ENCODE peak calls at places on chromosomes 6 and 20, in four cellular contexts. One of them, this sample, is unnamed.

GRCh38 chr20:44730441-44730840 is 15.2 kb upstream of the KCNK15 start:
- DNase-seq in HT-29: peak
- DNase-seq in T-helper 9 cell: no peak
- DNase-seq in HuH-7: no peak
- DNase-seq in this sample: no peak

GRCh38 chr6:116229287-116229913 is 24.5 kb downstream of the TSPYL4 start:
- DNase-seq in HT-29: no peak
- DNase-seq in T-helper 9 cell: no peak
- DNase-seq in HuH-7: no peak
- DNase-seq in this sample: no peak

GRCh38 chr6:139531148-139531547 is 156.7 kb upstream of the CITED2 start:
- DNase-seq in HuH-7: no peak
- DNase-seq in HT-29: peak
- DNase-seq in T-helper 9 cell: peak
- DNase-seq in this sample: peak

GRCh38 chr20:47561175-47561574 is 59.5 kb downstream of the NCOA3 start:
- DNase-seq in T-helper 9 cell: no peak
- DNase-seq in HT-29: no peak
- DNase-seq in HuH-7: no peak
- DNase-seq in this sample: no peak

GRCh38 chr20:40692240-40693011 is 3.4 kb upstream of the MAFB start:
- DNase-seq in HuH-7: no peak
- DNase-seq in T-helper 9 cell: no peak
- DNase-seq in HT-29: no peak
- DNase-seq in this sample: no peak

GRCh38 chr6:39296745-39297640 is 17.2 kb downstream of the KCNK17 start:
- DNase-seq in T-helper 9 cell: no peak
- DNase-seq in HuH-7: no peak
- DNase-seq in HT-29: no peak
- DNase-seq in this sample: no peak

GRCh38 chr6:77466055-77467028 is 3.1 kb upstream of the HTR1B start:
- DNase-seq in HuH-7: peak
- DNase-seq in T-helper 9 cell: no peak
- DNase-seq in HT-29: peak
- DNase-seq in this sample: no peak

GRCh38 chr6:125191916-125192609 is 38.5 kb downstream of the TPD52L1 start:
- DNase-seq in HuH-7: peak
- DNase-seq in T-helper 9 cell: peak
- DNase-seq in HT-29: peak
- DNase-seq in this sample: peak

GRCh38 chr6:126546771-126547170 is 206.9 kb downstream of the CENPW start:
- DNase-seq in HT-29: no peak
- DNase-seq in HuH-7: no peak
- DNase-seq in T-helper 9 cell: no peak
- DNase-seq in this sample: no peak

GRCh38 chr6:7781240-7781639 is 55.3 kb downstream of the BMP6 start:
- DNase-seq in HT-29: no peak
- DNase-seq in T-helper 9 cell: no peak
- DNase-seq in HuH-7: no peak
- DNase-seq in this sample: no peak

GRCh38 chr6:100257661-100258395 is 206.9 kb downstream of the SIM1 start:
- DNase-seq in HuH-7: peak
- DNase-seq in T-helper 9 cell: no peak
- DNase-seq in HT-29: peak
- DNase-seq in this sample: no peak

GRCh38 chr6:89613790-89614189 is 24.8 kb downstream of the LYRM2 start:
- DNase-seq in HuH-7: no peak
- DNase-seq in HT-29: no peak
- DNase-seq in T-helper 9 cell: no peak
- DNase-seq in this sample: no peak

GRCh38 chr6:31368461-31368860 is 11.5 kb upstream of the HLA-B start:
- DNase-seq in HT-29: no peak
- DNase-seq in HuH-7: no peak
- DNase-seq in T-helper 9 cell: no peak
- DNase-seq in this sample: no peak

GRCh38 chr20:33081411-33082154 is 2.1 kb downstream of the BPIFB4 start:
- DNase-seq in T-helper 9 cell: no peak
- DNase-seq in HuH-7: no peak
- DNase-seq in HT-29: no peak
- DNase-seq in this sample: no peak

GRCh38 chr6:45436544-45437440 is 59.1 kb upstream of the SUPT3H start:
- DNase-seq in T-helper 9 cell: no peak
- DNase-seq in HuH-7: no peak
- DNase-seq in HT-29: no peak
- DNase-seq in this sample: no peak

This sample was measured in effector memory CD8-positive, alpha-beta T cell.